ENCODE peak calls at places on chromosomes 2 and 18, in five cellular contexts. J is glutamatergic neuron, U is stromal cell of bone marrow, X is NCI-H510A treated with DMSO at 0.1 percent for 48 hours, R is NCI-H774. S is an unnamed sample.

GRCh38 chr2:176188218-176188968 is at the start of gene HOXD1:
- DNase-seq in J (peak; percentile 39), U (no peak), X (peak; percentile 84), R (peak; percentile 75), S (peak; percentile 33)

GRCh38 chr2:24816404-24816803 is 23.2 kb downstream of the CENPO start:
- DNase-seq in J (no peak), U (no peak), X (no peak), R (no peak), S (no peak)

GRCh38 chr2:100900156-100900795 is 80.3 kb downstream of the NPAS2 start:
- DNase-seq in J (no peak), U (no peak), X (no peak), R (no peak), S (no peak)

GRCh38 chr2:153074207-153074606 is 355.8 kb downstream of the ARL6IP6 start:
- DNase-seq in J (no peak), U (no peak), X (no peak), R (no peak), S (no peak)

GRCh38 chr2:21395366-21395765 is 271.6 kb downstream of the TDRD15 start:
- DNase-seq in J (no peak), U (no peak), X (no peak), R (no peak), S (no peak)

GRCh38 chr2:69335291-69335690 is 51.7 kb downstream of the GFPT1 start:
- DNase-seq in J (no peak), U (no peak), X (no peak), R (no peak), S (no peak)

GRCh38 chr2:152546230-152546837 is 170.9 kb downstream of the PRPF40A start:
- DNase-seq in J (no peak), U (no peak), X (no peak), R (no peak), S (no peak)

GRCh38 chr18:26993568-26993967 is 128.1 kb upstream of the AQP4 start:
- DNase-seq in J (no peak), U (no peak), X (no peak), R (no peak), S (no peak)

GRCh38 chr2:239520811-239521517 is 120.1 kb upstream of the HDAC4 start:
- DNase-seq in J (no peak), U (no peak), X (no peak), R (no peak), S (no peak)

GRCh38 chr2:86396304-86396785 is 44.8 kb upstream of the KDM3A start:
- DNase-seq in J (no peak), U (peak; percentile 11), X (no peak), R (no peak), S (no peak)

GRCh38 chr2:20998972-20999905 is 44.6 kb downstream of the APOB start:
- DNase-seq in J (no peak), U (no peak), X (no peak), R (no peak), S (no peak)

GRCh38 chr18:2997846-2998599 is 14.9 kb downstream of the LPIN2 start:
- DNase-seq in J (no peak), U (peak; percentile 33), X (no peak), R (no peak), S (no peak)

GRCh38 chr2:18244840-18245239 is 315.6 kb downstream of the RDH14 start:
- DNase-seq in J (peak; percentile 28), U (no peak), X (peak; percentile 38), R (no peak), S (no peak)

S was measured in ovary.